ENCODE peak calls at places on chromosomes 11 and 22, in seven cellular contexts. H is A549; D is psoas muscle; B is CD8-positive, alpha-beta memory T cell; C is SJSA1; U is right lobe of liver; O is aorta. I is an unnamed sample.

GRCh38 chr11:118211006-118211405 is 13.8 kb downstream of the JAML start:
- DNase-seq in H (no peak), D (no peak), B (no peak), C (no peak), U (no peak), O (no peak), I (no peak)

GRCh38 chr11:68684385-68685356 is at the start of gene GAL:
- DNase-seq in H (no peak), D (no peak), B (no peak), C (peak), U (no peak), O (peak), I (no peak)

GRCh38 chr22:40241200-40241763 is 63.6 kb downstream of the TNRC6B start:
- DNase-seq in H (no peak), D (no peak), B (peak), C (no peak), U (no peak), O (no peak), I (no peak)

GRCh38 chr11:108233277-108233945 is 10.5 kb downstream of the ATM start:
- DNase-seq in H (no peak), D (no peak), B (no peak), C (no peak), U (no peak), O (no peak), I (no peak)

GRCh38 chr22:46614070-46614931 is 5.9 kb upstream of the GRAMD4 start:
- DNase-seq in H (no peak), D (no peak), B (peak), C (no peak), U (no peak), O (peak), I (no peak)

GRCh38 chr11:133506551-133507094 is 25.7 kb downstream of the OPCML start:
- DNase-seq in H (no peak), D (no peak), B (no peak), C (no peak), U (no peak), O (no peak), I (no peak)

GRCh38 chr11:101583180-101584128 is at the start of gene TRPC6:
- DNase-seq in H (peak), D (no peak), B (no peak), C (no peak), U (no peak), O (peak), I (no peak)

GRCh38 chr11:67504950-67505561 is at the start of gene PITPNM1:
- DNase-seq in H (peak), D (peak), B (peak), C (peak), U (peak), O (peak), I (peak)

GRCh38 chr11:117584056-117584830 is 212.8 kb downstream of the DSCAML1 start:
- DNase-seq in H (no peak), D (no peak), B (no peak), C (peak), U (peak), O (peak), I (no peak)

GRCh38 chr11:13939952-13940610 is 22.4 kb upstream of the SPON1 start:
- DNase-seq in H (peak), D (no peak), B (no peak), C (peak), U (no peak), O (no peak), I (no peak)

GRCh38 chr11:102142333-102142732 is 32.1 kb downstream of the YAP1 start:
- DNase-seq in H (no peak), D (no peak), B (no peak), C (no peak), U (no peak), O (no peak), I (no peak)

GRCh38 chr11:19536131-19536530 is 176.5 kb upstream of the NAV2 start:
- DNase-seq in H (no peak), D (no peak), B (no peak), C (no peak), U (no peak), O (no peak), I (no peak)

GRCh38 chr11:101445761-101446160 is 138.0 kb downstream of the TRPC6 start:
- DNase-seq in H (no peak), D (no peak), B (no peak), C (no peak), U (no peak), O (no peak), I (no peak)

GRCh38 chr22:46106279-46107022 is 43.9 kb upstream of the PPARA start:
- DNase-seq in H (no peak), D (no peak), B (no peak), C (no peak), U (no peak), O (no peak), I (no peak)

GRCh38 chr11:8865304-8865703 is 45.7 kb upstream of the AKIP1 start:
- DNase-seq in H (no peak), D (no peak), B (no peak), C (no peak), U (no peak), O (no peak), I (no peak)

GRCh38 chr11:79092791-79093313 is 348.0 kb downstream of the TENM4 start:
- DNase-seq in H (peak), D (peak), B (no peak), C (no peak), U (no peak), O (no peak), I (no peak)

GRCh38 chr11:34330653-34331052 is 27.2 kb downstream of the ABTB2 start:
- DNase-seq in H (no peak), D (no peak), B (no peak), C (no peak), U (no peak), O (no peak), I (no peak)

GRCh38 chr22:28208797-28209196 is 289.7 kb upstream of the PITPNB start:
- DNase-seq in H (no peak), D (no peak), B (no peak), C (no peak), U (no peak), O (no peak), I (no peak)

GRCh38 chr11:82924522-82925224 is 23.1 kb downstream of the DDIAS start:
- DNase-seq in H (no peak), D (no peak), B (no peak), C (no peak), U (no peak), O (no peak), I (no peak)

GRCh38 chr22:38824587-38824986 is 19.2 kb downstream of the NPTXR start:
- DNase-seq in H (peak), D (peak), B (peak), C (peak), U (peak), O (peak), I (no peak)

GRCh38 chr11:130528862-130529261 is 80.4 kb downstream of the ADAMTS15 start:
- DNase-seq in H (no peak), D (no peak), B (no peak), C (no peak), U (no peak), O (no peak), I (peak)

GRCh38 chr11:79236541-79236971 is 204.3 kb downstream of the TENM4 start:
- DNase-seq in H (no peak), D (peak), B (no peak), C (peak), U (no peak), O (no peak), I (no peak)

GRCh38 chr11:73140213-73141030 is 1.7 kb downstream of the FCHSD2 start:
- DNase-seq in H (peak), D (peak), B (peak), C (no peak), U (peak), O (no peak), I (no peak)

GRCh38 chr11:78062671-78063070 is 990 bp upstream of the THRSP start:
- DNase-seq in H (no peak), D (no peak), B (no peak), C (no peak), U (no peak), O (no peak), I (no peak)

GRCh38 chr11:9600651-9601040 is 27.2 kb downstream of the WEE1 start:
- DNase-seq in H (no peak), D (no peak), B (no peak), C (no peak), U (no peak), O (no peak), I (no peak)

GRCh38 chr11:13567551-13567950 is 71.8 kb upstream of the PTH start:
- DNase-seq in H (no peak), D (no peak), B (no peak), C (no peak), U (no peak), O (no peak), I (no peak)

GRCh38 chr11:80315263-80315662 is 874.4 kb upstream of the TENM4 start:
- DNase-seq in H (no peak), D (no peak), B (no peak), C (no peak), U (no peak), O (no peak), I (no peak)

GRCh38 chr22:49632199-49633009 is 195.3 kb downstream of the BRD1 start:
- DNase-seq in H (peak), D (peak), B (no peak), C (no peak), U (peak), O (no peak), I (no peak)

GRCh38 chr11:2771758-2772466 is 72.1 kb upstream of the KCNQ1OT1 start:
- DNase-seq in H (no peak), D (no peak), B (no peak), C (peak), U (peak), O (peak), I (peak)

GRCh38 chr11:119103793-119104192 is 2.1 kb upstream of the DPAGT1 start:
- DNase-seq in H (no peak), D (no peak), B (no peak), C (no peak), U (no peak), O (no peak), I (no peak)

GRCh38 chr11:103988595-103988969 is 47.9 kb upstream of the DDI1 start:
- DNase-seq in H (no peak), D (no peak), B (no peak), C (no peak), U (no peak), O (no peak), I (no peak)

GRCh38 chr11:69823641-69824285 is 4.5 kb upstream of the FGF3 start:
- DNase-seq in H (no peak), D (no peak), B (no peak), C (no peak), U (peak), O (peak), I (no peak)

GRCh38 chr11:79025622-79026021 is 415.2 kb downstream of the TENM4 start:
- DNase-seq in H (no peak), D (no peak), B (no peak), C (no peak), U (no peak), O (no peak), I (peak)

DNA sequence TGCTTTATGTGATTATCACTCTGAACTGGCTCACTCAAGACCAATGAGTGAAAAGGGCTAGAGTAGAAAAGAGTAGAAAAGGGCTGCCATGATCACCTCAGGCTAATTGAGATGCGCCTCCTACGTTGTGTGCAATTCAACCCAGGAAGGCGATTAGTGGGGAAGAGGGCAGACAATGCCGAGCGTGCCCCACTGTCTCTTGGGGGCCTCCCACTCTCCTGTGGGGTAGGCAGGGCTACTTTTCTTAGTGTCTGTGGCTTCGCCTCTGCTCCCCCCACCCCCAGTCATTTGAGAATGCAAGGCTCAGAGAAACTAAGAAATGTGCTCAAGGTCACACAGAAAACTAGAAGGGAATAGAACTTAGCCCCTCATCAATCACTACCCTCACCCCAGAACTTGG is 57.7 kb upstream of the RASD2 start:
- DNase-seq in H (no peak), D (no peak), B (no peak), C (no peak), U (no peak), O (peak), I (no peak)
- H3K27ac ChIP-seq in H (no peak), D (no peak), B (no peak), C (no peak), U (no peak), O (no peak), I (no peak)

DNA sequence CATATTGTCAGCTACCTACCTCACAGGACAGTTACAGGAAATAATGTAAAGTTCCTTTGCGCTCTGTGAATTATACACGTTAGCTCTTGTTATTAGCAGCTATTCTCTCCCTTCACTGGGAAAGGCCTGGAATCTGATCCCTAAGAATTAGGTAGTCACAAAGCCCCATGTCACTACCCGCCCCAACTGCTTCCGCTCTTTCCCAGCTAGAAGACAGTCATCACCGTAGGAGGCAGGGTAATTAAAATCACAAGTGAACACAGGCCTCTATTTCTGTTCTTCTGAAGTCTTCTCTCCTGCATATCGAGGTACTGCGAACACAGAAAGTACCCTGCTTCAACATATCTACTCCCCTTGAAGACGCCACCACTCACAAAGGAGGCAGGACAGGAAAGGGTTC is 12.6 kb upstream of the AHNAK start:
- DNase-seq in H (no peak), D (no peak), B (no peak), C (no peak), U (no peak), O (no peak), I (no peak)
- H3K27ac ChIP-seq in H (no peak), D (peak), B (no peak), C (no peak), U (no peak), O (no peak), I (no peak)

GRCh38 chr22:41893591-41894375 is 21.1 kb downstream of the SHISA8 start:
- DNase-seq in H (no peak), D (no peak), B (no peak), C (no peak), U (no peak), O (peak), I (no peak)
- H3K27ac ChIP-seq in H (no peak), D (no peak), B (no peak), C (no peak), U (no peak), O (no peak), I (no peak)

GRCh38 chr11:86627776-86628455 is 44.5 kb downstream of the ME3 start:
- DNase-seq in H (no peak), D (peak), B (no peak), C (no peak), U (no peak), O (peak), I (no peak)

GRCh38 chr11:86625544-86625943 is 46.9 kb downstream of the ME3 start:
- DNase-seq in H (no peak), D (no peak), B (no peak), C (no peak), U (no peak), O (no peak), I (no peak)

GRCh38 chr11:86623736-86624135 is 48.7 kb downstream of the ME3 start:
- DNase-seq in H (no peak), D (no peak), B (no peak), C (no peak), U (no peak), O (no peak), I (no peak)

GRCh38 chr11:86624366-86624765 is 48.0 kb downstream of the ME3 start:
- DNase-seq in H (no peak), D (no peak), B (no peak), C (no peak), U (no peak), O (no peak), I (no peak)

GRCh38 chr11:86625981-86626380 is 46.4 kb downstream of the ME3 start:
- DNase-seq in H (no peak), D (no peak), B (no peak), C (no peak), U (no peak), O (no peak), I (no peak)
- H3K27ac ChIP-seq in H (no peak), D (no peak), B (no peak), C (no peak), U (no peak), O (no peak), I (no peak)

DNA sequence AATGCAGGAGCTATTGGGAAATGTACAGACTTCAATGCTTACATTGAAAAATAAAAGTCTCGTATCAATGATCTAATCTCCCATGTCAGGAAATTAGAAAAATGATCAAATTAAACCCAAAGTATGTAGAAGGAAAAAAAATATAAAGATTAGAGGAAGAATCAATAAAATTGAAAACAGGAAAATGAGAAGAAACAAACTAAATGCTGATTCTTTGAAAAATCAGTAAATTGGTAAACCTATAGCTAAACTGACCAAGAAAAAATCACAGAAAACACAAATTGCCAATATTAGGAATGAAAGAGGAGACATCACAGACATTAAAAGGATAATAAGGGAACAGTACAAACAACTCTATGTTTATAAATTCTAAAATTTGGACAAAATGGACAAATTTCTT is 11.8 kb downstream of the OR2AT4 start:
- DNase-seq in H (no peak), D (no peak), B (no peak), C (no peak), U (no peak), O (no peak), I (no peak)
- H3K27ac ChIP-seq in H (no peak), D (no peak), B (no peak), C (no peak), U (no peak), O (no peak), I (no peak)

DNA sequence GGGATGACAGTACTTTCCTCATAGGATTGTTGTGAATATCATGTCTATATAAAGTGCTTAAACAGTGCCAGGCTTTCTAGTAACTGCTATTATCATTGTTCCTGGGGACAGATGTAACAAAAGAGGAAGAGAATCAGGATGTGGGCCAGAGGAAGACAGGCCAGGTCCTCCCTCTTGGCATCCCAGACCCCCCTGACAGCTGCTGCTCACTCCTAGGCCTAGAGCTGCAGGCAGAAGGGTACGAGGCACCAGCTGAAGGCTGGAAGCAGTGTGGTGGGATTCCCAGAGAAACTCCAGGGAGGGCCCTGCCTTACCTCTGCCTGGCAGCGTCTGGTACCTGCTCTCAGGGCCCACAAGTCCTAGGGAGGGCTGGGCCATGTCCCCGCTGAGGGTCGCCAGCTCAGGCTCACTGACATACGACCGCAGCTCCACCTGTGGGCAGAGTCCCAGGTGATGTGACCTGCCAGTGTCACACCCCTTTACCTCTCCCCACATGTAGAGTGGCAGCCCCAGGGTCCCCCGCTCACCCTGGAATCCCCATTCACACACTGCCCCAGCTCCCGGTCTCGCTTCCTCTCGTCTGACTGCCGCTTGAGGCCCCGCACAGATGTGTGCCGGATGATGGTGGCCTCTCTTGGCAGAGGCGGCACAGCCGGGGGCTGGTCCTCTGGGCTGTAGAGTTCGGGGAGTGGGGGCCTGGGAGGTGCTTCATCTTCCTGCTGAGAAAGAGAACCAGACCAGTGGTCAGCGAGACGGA is 52.2 kb downstream of the C11orf58 start:
- DNase-seq in H (no peak), D (no peak), B (no peak), C (no peak), U (no peak), O (peak), I (no peak)
- H3K27ac ChIP-seq in H (peak), D (no peak), B (no peak), C (peak), U (no peak), O (no peak), I (peak)

DNA sequence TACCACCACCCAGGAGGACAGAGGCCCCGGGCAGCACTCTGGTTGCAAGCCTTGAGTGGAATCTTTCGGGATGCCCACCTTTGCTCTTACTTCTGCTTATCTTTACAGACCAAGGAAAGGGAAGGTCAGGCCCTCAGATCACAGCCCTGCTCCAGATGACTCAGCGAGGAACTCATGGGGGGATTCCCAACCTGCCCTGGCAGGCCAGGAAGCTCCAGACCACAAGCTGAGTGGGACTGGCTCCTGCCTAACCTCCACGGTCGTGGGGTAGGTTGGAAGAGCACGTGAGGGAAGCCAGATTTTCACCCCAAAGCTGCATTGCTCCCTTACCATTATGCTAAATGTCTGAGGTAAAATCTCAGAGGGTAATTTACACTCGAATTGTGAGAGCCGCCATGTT is 11.8 kb downstream of the TBC1D10A start:
- DNase-seq in H (no peak), D (no peak), B (no peak), C (peak), U (no peak), O (no peak), I (no peak)
- H3K27ac ChIP-seq in H (no peak), D (no peak), B (no peak), C (peak), U (no peak), O (no peak), I (peak)

GRCh38 chr22:19721486-19722172 is 1.7 kb upstream of the GP1BB start:
- DNase-seq in H (no peak), D (no peak), B (no peak), C (no peak), U (no peak), O (no peak), I (no peak)

GRCh38 chr22:19723990-19724827 is 870 bp downstream of the GP1BB start:
- DNase-seq in H (peak), D (no peak), B (no peak), C (no peak), U (no peak), O (no peak), I (no peak)

GRCh38 chr22:19722175-19722914 is 994 bp upstream of the GP1BB start:
- DNase-seq in H (no peak), D (no peak), B (no peak), C (no peak), U (no peak), O (no peak), I (no peak)

GRCh38 chr22:19723165-19723989 is at the start of gene GP1BB:
- DNase-seq in H (peak), D (no peak), B (no peak), C (no peak), U (no peak), O (no peak), I (no peak)

DNA sequence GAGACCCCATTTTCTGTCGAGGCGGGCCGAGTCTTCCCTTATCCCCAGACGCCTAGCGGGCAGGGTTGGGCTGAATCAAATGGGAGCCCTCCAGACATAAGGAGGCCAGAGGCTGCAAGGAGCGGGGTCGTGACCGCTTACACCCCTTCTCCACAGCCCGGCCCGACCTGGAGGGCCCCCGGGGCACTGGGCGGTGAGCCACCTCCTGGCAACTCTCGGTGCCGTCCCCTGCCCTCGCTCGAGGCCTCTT is 499 bp upstream of the GP1BB start:
- DNase-seq in H (no peak), D (no peak), B (no peak), C (no peak), U (no peak), O (no peak), I (no peak)
- H3K27ac ChIP-seq in H (no peak), D (no peak), B (peak), C (no peak), U (no peak), O (no peak), I (no peak)